ENCODE peak calls at places on chromosomes 12 and 14, in five cellular contexts. C, H, E, D and G are unnamed samples.

GRCh38 chr12:68373836-68374314 is 41.7 kb upstream of the MDM1 start:
- DNase-seq in E (no peak), H (no peak), C (no peak), D (no peak), G (no peak)

GRCh38 chr12:56220611-56221232 is 1.0 kb downstream of the RNF41 start:
- DNase-seq in E (no peak), C (no peak), H (peak; percentile 57), D (no peak), G (no peak)

GRCh38 chr14:61694830-61695694 is at the start of gene HIF1A:
- DNase-seq in C (peak; percentile 98), H (peak; percentile 99), D (peak; percentile 97), E (peak; percentile 99), G (peak; percentile 97)

GRCh38 chr12:54060975-54061778 is 7.5 kb downstream of the HOXC4 start:
- DNase-seq in H (no peak), C (no peak), E (no peak), D (no peak), G (no peak)

GRCh38 chr12:64077922-64078321 is 144.2 kb downstream of the KICS2 start:
- DNase-seq in H (no peak), D (no peak), E (no peak), C (no peak), G (no peak)

GRCh38 chr12:11794311-11794710 is 144.8 kb downstream of the ETV6 start:
- DNase-seq in H (no peak), C (no peak), E (no peak), D (no peak), G (no peak)

GRCh38 chr14:104107611-104108569 is 22.4 kb downstream of the ASPG start:
- DNase-seq in D (peak; percentile 51), H (no peak), E (peak; percentile 81), C (no peak), G (no peak)

GRCh38 chr14:104973215-104974145 is 4.7 kb downstream of the AHNAK2 start:
- DNase-seq in E (peak; percentile 98), D (peak; percentile 84), H (peak; percentile 95), C (peak; percentile 79), G (peak; percentile 91)

GRCh38 chr12:98983647-98984046 is 338.6 kb downstream of the APAF1 start:
- DNase-seq in C (no peak), E (no peak), D (no peak), H (peak; percentile 3), G (no peak)

GRCh38 chr14:104633276-104633861 is 28.8 kb upstream of the TMEM179 start:
- DNase-seq in H (no peak), D (no peak), C (no peak), E (no peak), G (no peak)

GRCh38 chr12:130463259-130463658 is 125.6 kb downstream of the PIWIL1 start:
- DNase-seq in D (no peak), C (no peak), E (no peak), H (no peak), G (no peak)

GRCh38 chr12:105899589-105899988 is 239.2 kb downstream of the NUAK1 start:
- DNase-seq in C (no peak), E (no peak), D (no peak), H (no peak), G (no peak)

GRCh38 chr14:80955434-80955939 is at the start of gene TSHR:
- DNase-seq in H (no peak), E (no peak), D (no peak), C (no peak), G (no peak)

GRCh38 chr14:66483322-66483721 is 2.8 kb upstream of the CCDC196 start:
- DNase-seq in H (peak; percentile 31), D (no peak), E (no peak), C (no peak), G (no peak)

GRCh38 chr14:96811265-96811664 is 14.1 kb downstream of the VRK1 start:
- DNase-seq in E (no peak), D (no peak), H (peak; percentile 74), C (peak; percentile 18), G (no peak)

GRCh38 chr12:76719171-76719631 is 44.7 kb upstream of the ZDHHC17 start:
- DNase-seq in H (peak; percentile 59), E (no peak), C (no peak), D (no peak), G (no peak)

GRCh38 chr12:121794532-121795028 is 1.1 kb upstream of the RHOF start:
- DNase-seq in D (no peak), C (no peak), H (no peak), E (no peak), G (no peak)

GRCh38 chr14:86296173-86296572 is 766.2 kb downstream of the FLRT2 start:
- DNase-seq in D (no peak), E (no peak), H (peak; percentile 70), C (peak; percentile 39), G (peak; percentile 19)

GRCh38 chr12:120580787-120581723 is at the start of gene POP5:
- DNase-seq in D (peak; percentile 98), H (peak; percentile 97), E (peak; percentile 98), C (peak; percentile 95), G (peak; percentile 95)

GRCh38 chr14:96162741-96163140 is 41.9 kb upstream of the BDKRB2 start:
- DNase-seq in C (no peak), D (peak; percentile 2), E (peak; percentile 74), H (peak; percentile 37), G (no peak)

GRCh38 chr12:31206038-31206670 is 119.8 kb downstream of the SINHCAF start:
- DNase-seq in D (no peak), C (no peak), H (peak; percentile 84), E (no peak), G (peak; percentile 52)

GRCh38 chr14:61266436-61267220 is 14.5 kb downstream of the TMEM30B start:
- DNase-seq in D (no peak), H (peak; percentile 21), C (no peak), E (peak; percentile 26), G (no peak)

GRCh38 chr14:34334329-34334728 is 127.7 kb downstream of the SPTSSA start:
- DNase-seq in H (no peak), E (no peak), C (no peak), D (no peak), G (no peak)

GRCh38 chr14:100107236-100107635 is 42.0 kb downstream of the EVL start:
- DNase-seq in H (no peak), D (no peak), C (no peak), E (no peak), G (no peak)

GRCh38 chr12:59084758-59085383 is 164.6 kb upstream of the LRIG3 start:
- DNase-seq in E (no peak), D (no peak), H (peak; percentile 73), C (peak; percentile 36), G (peak; percentile 90)

GRCh38 chr14:45222485-45223262 is 30.3 kb downstream of the MIS18BP1 start:
- DNase-seq in H (no peak), C (no peak), E (no peak), D (no peak), G (no peak)

GRCh38 chr14:41285193-41285748 is 321.4 kb upstream of the LRFN5 start:
- DNase-seq in D (peak; percentile 26), C (no peak), H (peak; percentile 19), E (no peak), G (peak; percentile 16)

GRCh38 chr14:102094101-102094500 is 7.3 kb upstream of the HSP90AA1 start:
- DNase-seq in C (no peak), H (no peak), D (peak; percentile 54), E (no peak), G (no peak)
- TF ChIP-seq CTCF in C (no peak), H (no peak), D (no peak), E (no peak), G (no peak)

DNA sequence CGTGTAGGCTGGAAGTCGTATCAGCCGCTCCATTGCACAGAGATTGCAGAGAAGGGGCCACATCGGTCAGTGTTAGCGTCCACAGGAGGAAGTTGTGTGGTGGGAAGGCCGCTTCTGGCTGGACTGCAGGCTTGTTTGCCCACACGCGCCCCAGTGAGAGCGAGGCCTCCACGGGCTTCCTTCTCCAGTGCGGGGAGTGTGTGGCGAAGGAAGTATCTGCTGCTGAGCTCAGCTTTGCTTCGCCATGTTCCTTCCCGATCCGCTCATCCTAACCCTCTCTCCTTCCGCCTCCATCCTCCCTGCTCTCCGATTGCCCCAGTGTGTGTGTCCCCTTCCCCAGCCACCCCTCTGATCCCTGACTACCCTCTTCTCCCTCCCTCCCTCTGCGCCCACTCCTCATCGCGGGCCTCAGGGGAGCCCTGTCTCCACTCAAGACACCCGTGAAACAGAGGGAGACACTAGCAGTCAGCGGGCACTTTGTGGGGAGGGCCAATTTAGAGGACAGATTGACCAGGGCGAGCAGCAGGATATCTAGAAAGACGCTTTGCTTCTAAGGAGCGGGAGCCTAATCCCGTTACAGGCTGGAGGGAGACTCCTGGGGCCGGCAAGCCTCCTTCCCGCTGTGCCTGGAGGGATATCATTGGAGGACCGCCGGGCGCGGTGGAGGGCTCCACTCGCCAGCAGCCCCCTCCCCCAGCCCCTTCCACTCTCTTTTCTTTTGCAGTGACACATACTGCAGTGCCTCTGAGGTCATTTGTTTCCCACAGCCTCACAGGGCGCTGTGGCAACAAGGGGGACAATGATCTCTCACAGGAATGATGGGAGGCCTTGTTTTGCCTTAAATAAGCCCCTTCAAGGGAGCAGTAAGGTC is 428.8 kb downstream of the ZFP36L1 start:
- DNase-seq in E (peak; percentile 85), H (peak; percentile 43), D (no peak), C (no peak), G (peak; percentile 47)
- H3K4me3 ChIP-seq in E (no peak overlapping the region), H (no peak overlapping the region), D (no peak overlapping the region), C (no peak overlapping the region), G (no peak overlapping the region)

GRCh38 chr14:25233613-25234012 is 183.7 kb upstream of the STXBP6 start:
- DNase-seq in D (no peak), E (no peak), C (no peak), H (no peak), G (no peak)

GRCh38 chr14:25239170-25239569 is 189.2 kb upstream of the STXBP6 start:
- DNase-seq in D (no peak), C (no peak), H (no peak), E (no peak), G (no peak)

GRCh38 chr14:25237845-25238244 is 187.9 kb upstream of the STXBP6 start:
- DNase-seq in C (no peak), E (no peak), D (no peak), H (peak; percentile 11), G (no peak)
- TF ChIP-seq CTCF in C (no peak), E (no peak), D (no peak), H (no peak), G (peak; percentile 17)

GRCh38 chr14:57943541-57943940 is 77.6 kb upstream of the SLC35F4 start:
- DNase-seq in H (no peak), D (no peak), E (no peak), C (no peak), G (no peak)
- H3K4me3 ChIP-seq in H (no peak overlapping the region), D (no peak overlapping the region), E (no peak overlapping the region), C (no peak overlapping the region), G (no peak overlapping the region)

DNA sequence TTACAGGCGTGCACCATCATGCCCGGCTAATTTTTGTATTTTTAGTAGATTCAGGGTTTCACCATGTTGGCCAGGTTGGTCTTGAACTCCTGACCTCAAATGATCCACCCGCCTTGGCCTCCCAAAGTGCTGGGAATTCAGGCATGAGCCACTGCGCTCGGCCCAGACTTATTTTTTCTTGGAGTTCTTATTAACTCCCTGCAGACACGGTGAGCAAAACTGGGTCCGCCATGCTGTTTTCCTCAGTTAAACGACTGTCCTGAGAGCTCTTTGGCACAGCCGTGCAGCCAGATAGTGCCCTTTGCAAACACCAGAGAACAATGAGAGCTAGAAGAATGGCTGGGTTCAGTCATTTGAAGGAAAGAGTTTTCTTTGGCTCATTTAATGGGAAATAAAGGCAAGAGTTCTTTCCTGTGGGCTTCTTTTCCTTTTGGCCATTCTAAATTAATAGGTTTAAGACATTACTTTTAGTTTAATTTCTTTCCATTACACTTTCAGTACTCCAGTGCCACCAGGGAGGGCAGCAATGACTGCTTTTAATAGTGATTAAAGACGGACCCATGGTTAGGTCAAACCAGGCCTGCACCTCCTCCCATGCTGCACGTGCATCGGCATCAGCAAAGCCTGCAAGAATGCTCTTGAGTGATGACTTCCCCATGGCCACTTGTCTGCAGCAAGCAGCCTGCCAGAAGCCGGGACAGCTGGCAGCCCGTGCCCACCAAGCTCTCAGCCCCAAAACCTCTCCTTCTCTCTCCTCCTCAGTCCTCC is 60.7 kb downstream of the VCPKMT start:
- DNase-seq in E (peak; percentile 85), D (no peak), H (no peak), C (no peak), G (no peak)
- TF ChIP-seq CTCF in E (no peak), D (no peak), H (no peak), C (peak; percentile 5), G (no peak)